ENCODE peak calls at places on chromosomes 13 and 19, in nine cellular contexts. I is fibroblast of pulmonary artery, W is GM12865, E is fibroblast of the aortic adventitia, Q is astrocyte of the spinal cord, K is upper lobe of left lung, X is neural progenitor cell, A is thoracic aorta, V is cardiac fibroblast. L is an unnamed sample.

GRCh38 chr19:35585844-35586243 is at the start of gene PMIS2:
- DNase-seq in I (no peak), K (no peak), Q (no peak), E (no peak), X (peak), W (peak), V (no peak), A (no peak), L (no peak)

GRCh38 chr19:19192910-19193423 is 909 bp downstream of the RFXANK start:
- DNase-seq in I (peak), A (no peak), Q (no peak), E (no peak), K (no peak), X (no peak), W (no peak), V (peak), L (no peak)

GRCh38 chr13:69683921-69684663 is 423.5 kb upstream of the ATXN8OS start:
- DNase-seq in W (peak), E (no peak), V (no peak), Q (no peak), K (no peak), I (no peak), A (no peak), X (peak), L (no peak)

GRCh38 chr13:47908200-47908902 is 92.7 kb downstream of the SUCLA2 start:
- DNase-seq in E (peak), Q (peak), K (no peak), V (peak), W (no peak), I (peak), X (no peak), A (no peak), L (no peak)

GRCh38 chr13:21674271-21675009 is 3.6 kb downstream of the FGF9 start:
- DNase-seq in E (no peak), Q (no peak), W (no peak), V (no peak), A (no peak), K (peak), I (no peak), X (peak), L (no peak)

GRCh38 chr19:15248648-15249559 is 16.7 kb upstream of the EPHX3 start:
- DNase-seq in A (peak), V (peak), X (no peak), K (peak), Q (peak), W (no peak), I (peak), E (peak), L (no peak)

GRCh38 chr19:30117636-30118145 is 175.7 kb downstream of the URI1 start:
- DNase-seq in Q (no peak), W (no peak), V (no peak), A (no peak), E (no peak), I (no peak), K (no peak), X (no peak), L (no peak)

GRCh38 chr13:111344471-111345191 is 24.2 kb downstream of the TEX29 start:
- DNase-seq in V (peak), A (no peak), I (peak), E (peak), K (peak), Q (peak), W (no peak), X (peak), L (no peak)

GRCh38 chr19:38389101-38389925 is 816 bp downstream of the SPRED3 start:
- DNase-seq in E (peak), I (peak), V (peak), K (no peak), X (peak), Q (peak), W (no peak), A (peak), L (no peak)

GRCh38 chr19:17079710-17080440 is 4.3 kb downstream of the MYO9B start:
- DNase-seq in V (peak), Q (peak), I (peak), E (peak), K (peak), A (peak), W (peak), X (peak), L (no peak)

GRCh38 chr19:17616961-17617806 is 61.7 kb downstream of the COLGALT1 start:
- DNase-seq in X (peak), E (no peak), W (peak), Q (no peak), K (no peak), I (peak), V (peak), A (no peak), L (no peak)

GRCh38 chr13:34942732-34943674 is 933 bp downstream of the NBEA start:
- DNase-seq in A (no peak), W (peak), Q (no peak), K (peak), E (no peak), V (no peak), I (no peak), X (peak), L (peak)

GRCh38 chr13:45861352-45861751 is 9.8 kb upstream of the SIAH3 start:
- DNase-seq in K (no peak), X (no peak), A (no peak), V (no peak), Q (peak), E (peak), W (no peak), I (peak), L (no peak)

GRCh38 chr13:91154553-91154952 is 192.9 kb upstream of the MIR17HG start:
- DNase-seq in A (no peak), V (no peak), X (no peak), W (no peak), Q (no peak), E (no peak), I (no peak), K (no peak), L (no peak)

GRCh38 chr19:47315125-47315821 is 5.6 kb downstream of the C5AR1 start:
- DNase-seq in E (peak), K (no peak), Q (peak), A (peak), V (peak), W (no peak), I (peak), X (no peak), L (no peak)

GRCh38 chr13:95535243-95535642 is 17.3 kb upstream of the CLDN10 start:
- DNase-seq in A (no peak), V (peak), E (peak), X (no peak), Q (peak), K (no peak), W (peak), I (peak), L (no peak)

GRCh38 chr19:48310227-48310626 is 15.1 kb upstream of the EMP3 start:
- DNase-seq in W (no peak), X (no peak), V (no peak), K (no peak), Q (no peak), A (no peak), E (no peak), I (no peak), L (no peak)

GRCh38 chr13:31267126-31267784 is 67.5 kb downstream of the B3GLCT start:
- DNase-seq in V (peak), W (no peak), X (no peak), A (no peak), Q (no peak), I (no peak), K (no peak), E (peak), L (no peak)

GRCh38 chr19:15702590-15702930 is 25.3 kb upstream of the OR10H2 start:
- DNase-seq in W (peak), I (peak), A (no peak), X (no peak), V (peak), K (peak), E (peak), Q (no peak), L (no peak)

GRCh38 chr13:112575295-112575622 is 12.7 kb downstream of the TUBGCP3 start:
- DNase-seq in I (no peak), A (no peak), W (no peak), K (no peak), V (no peak), E (no peak), X (no peak), Q (no peak), L (no peak)

GRCh38 chr13:40974460-40975407 is 44.4 kb downstream of the ELF1 start:
- DNase-seq in A (no peak), Q (peak), E (peak), I (peak), V (peak), X (peak), W (peak), K (no peak), L (no peak)

GRCh38 chr19:16726916-16727315 is 7.3 kb downstream of the NWD1 start:
- DNase-seq in E (no peak), Q (no peak), X (no peak), V (no peak), A (no peak), W (no peak), I (no peak), K (no peak), L (no peak)

GRCh38 chr13:49620170-49620621 is 8.1 kb upstream of the ARL11 start:
- DNase-seq in K (peak), I (no peak), V (no peak), Q (no peak), X (no peak), A (no peak), E (no peak), W (peak), L (no peak)

GRCh38 chr13:47188802-47189201 is 291.9 kb upstream of the HTR2A start:
- DNase-seq in Q (no peak), X (no peak), A (no peak), V (peak), K (no peak), I (peak), W (peak), E (peak), L (no peak)

DNA sequence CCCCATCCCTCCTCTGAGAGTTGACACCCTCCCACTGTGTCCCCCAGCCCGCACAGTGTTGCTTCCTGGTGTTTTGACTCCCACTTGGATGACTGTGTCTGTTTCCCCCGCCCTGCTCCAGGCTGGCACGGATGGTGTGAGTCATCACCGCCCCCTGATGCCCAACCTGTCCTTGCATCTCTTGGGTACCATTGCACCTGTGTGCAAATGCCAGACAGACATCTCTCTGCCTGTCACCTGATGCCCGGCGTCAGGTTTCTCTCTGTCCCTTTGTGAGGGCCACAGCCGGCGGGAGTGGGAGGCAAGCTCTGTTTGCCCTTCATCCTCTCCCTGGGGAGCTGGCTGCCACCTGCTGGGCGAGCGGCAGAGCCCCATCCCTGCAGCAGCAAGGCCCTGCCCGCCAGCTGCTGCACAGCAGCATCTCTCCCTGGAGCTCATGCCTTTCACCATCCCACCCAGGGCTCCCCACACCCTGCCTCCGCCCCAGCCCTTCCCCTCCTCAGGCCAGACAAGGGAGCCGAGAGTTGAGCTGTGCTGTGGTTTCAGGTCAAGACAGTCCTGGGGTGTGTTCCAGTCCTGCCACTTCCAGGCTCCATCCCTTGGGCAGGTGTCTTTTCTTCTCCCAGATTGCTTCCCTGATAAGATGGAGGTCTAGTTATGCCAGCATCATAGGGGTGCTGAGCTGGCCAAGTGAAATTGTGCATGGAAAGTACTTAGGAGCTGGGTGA is 29.7 kb downstream of the NKPD1 start:
- DNase-seq in I (no peak), X (peak), K (no peak), Q (peak), W (peak), V (no peak), A (no peak), E (no peak), L (no peak)
- TF ChIP-seq CTCF in I (peak), X (no peak), K (no peak), Q (peak), W (peak), V (no peak), A (no peak), E (no peak), L (no peak)

GRCh38 chr19:33818426-33818825 is 21.8 kb downstream of the KCTD15 start:
- DNase-seq in X (no peak), V (no peak), W (no peak), E (no peak), K (no peak), Q (no peak), A (no peak), I (no peak), L (no peak)

GRCh38 chr19:33823341-33823740 is 26.7 kb downstream of the KCTD15 start:
- DNase-seq in K (no peak), V (no peak), W (no peak), X (no peak), Q (no peak), E (no peak), I (no peak), A (no peak), L (no peak)

GRCh38 chr19:33821871-33822270 is 25.2 kb downstream of the KCTD15 start:
- DNase-seq in Q (no peak), V (no peak), A (no peak), K (no peak), I (no peak), X (no peak), E (peak), W (no peak), L (no peak)

GRCh38 chr19:33819496-33819874 is 22.8 kb downstream of the KCTD15 start:
- DNase-seq in A (no peak), W (no peak), V (no peak), X (peak), Q (peak), K (no peak), E (no peak), I (no peak), L (no peak)

GRCh38 chr19:33819875-33820781 is 23.5 kb downstream of the KCTD15 start:
- DNase-seq in V (peak), K (peak), A (no peak), Q (peak), W (peak), E (peak), X (peak), I (peak), L (peak)
- TF ChIP-seq CTCF in V (no peak), K (no peak), A (no peak), Q (no peak), W (no peak), E (no peak), X (no peak), I (no peak), L (no peak)

GRCh38 chr13:77611068-77611467 is 75.6 kb downstream of the SCEL start:
- DNase-seq in Q (no peak), W (no peak), V (no peak), A (no peak), X (no peak), K (no peak), I (no peak), E (no peak), L (no peak)
- TF ChIP-seq CTCF in Q (no peak), W (no peak), V (no peak), A (no peak), X (no peak), K (no peak), I (no peak), E (no peak), L (no peak)

GRCh38 chr13:98741741-98742435 is 10.6 kb downstream of the SLC15A1 start:
- DNase-seq in Q (no peak), K (peak), W (no peak), V (no peak), A (no peak), E (no peak), I (no peak), X (no peak), L (no peak)
- TF ChIP-seq CTCF in Q (no peak), K (no peak), W (no peak), V (no peak), A (no peak), E (no peak), I (no peak), X (no peak), L (no peak)

DNA sequence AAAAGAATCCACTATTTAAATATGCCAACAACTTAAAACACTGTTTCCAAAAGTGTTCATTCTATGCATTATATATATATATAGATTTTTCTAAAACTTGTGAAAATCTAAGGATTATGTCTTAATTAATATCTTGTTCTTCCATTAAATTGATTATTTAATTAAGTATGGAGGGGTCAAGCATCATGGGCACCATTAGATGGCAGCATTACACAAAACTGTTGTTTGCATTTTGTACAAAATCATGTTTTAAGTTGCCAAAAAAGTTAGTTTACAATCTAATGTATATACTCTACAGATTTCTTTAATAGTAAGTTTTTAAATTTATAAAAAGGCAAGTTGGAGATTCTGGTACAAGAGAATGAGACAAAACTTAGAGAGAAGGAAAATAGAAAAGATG is 213.2 kb upstream of the EDNRB start:
- DNase-seq in E (peak), I (peak), K (no peak), W (no peak), Q (no peak), X (no peak), A (no peak), V (peak), L (no peak)
- TF ChIP-seq CTCF in E (peak), I (peak), K (no peak), W (peak), Q (peak), X (peak), A (no peak), V (peak), L (no peak)

DNA sequence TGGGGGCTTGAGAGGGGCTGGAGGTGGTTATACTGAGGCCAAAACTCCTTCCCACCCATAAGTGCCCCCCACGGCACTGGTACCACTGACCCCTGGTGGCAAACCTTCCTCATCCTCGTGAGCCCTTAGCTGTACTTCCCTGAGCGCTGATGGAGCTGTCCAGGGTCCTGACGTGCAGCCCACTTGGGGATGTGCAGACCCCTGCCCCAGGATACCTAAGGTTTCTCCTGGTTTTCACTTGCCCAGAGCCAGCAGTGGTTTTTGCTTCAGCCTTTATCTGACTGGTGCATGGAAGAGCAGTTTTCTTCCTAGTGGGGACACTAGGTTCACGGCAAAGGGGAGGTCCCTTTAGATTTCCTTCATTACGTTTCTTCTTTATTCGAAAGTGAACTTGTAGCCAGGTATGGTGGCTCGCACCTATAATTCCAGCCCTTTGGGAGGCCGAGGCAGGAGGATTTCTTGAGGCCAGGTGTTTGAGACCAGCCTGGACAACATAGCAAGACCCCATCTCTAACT is 28.7 kb upstream of the KCTD15 start:
- DNase-seq in W (peak), A (no peak), V (peak), Q (peak), I (peak), X (peak), E (peak), K (no peak), L (peak)
- TF ChIP-seq CTCF in W (no peak), A (no peak), V (peak), Q (peak), I (peak), X (peak), E (no peak), K (no peak), L (no peak)

L was measured in mesothelial cell of epicardium.